ENCODE peak calls at places on chromosomes 12 and 14, in four cellular contexts. X is kidney, P is HFF-Myc, U is lower lobe of right lung. Z is an unnamed sample.

GRCh38 chr12:122021822-122022392 is at the start of gene BCL7A:
- DNase-seq in U (peak), P (no peak), X (peak), Z (peak)

GRCh38 chr12:28558232-28558631 is 368.0 kb downstream of the CCDC91 start:
- DNase-seq in X (no peak), P (no peak), U (no peak), Z (no peak)

GRCh38 chr12:49030119-49030518 is 11.5 kb upstream of the PRKAG1 start:
- DNase-seq in U (no peak), P (no peak), X (peak), Z (no peak)

GRCh38 chr12:116520801-116521471 is 38.2 kb upstream of the MAP1LC3B2 start:
- DNase-seq in P (no peak), U (no peak), X (peak), Z (peak)

GRCh38 chr14:106547735-106548550 is 1021.6 kb downstream of the TMEM121 start:
- DNase-seq in U (no peak), X (no peak), P (no peak), Z (no peak)

GRCh38 chr14:96905825-96906224 is 108.6 kb downstream of the VRK1 start:
- DNase-seq in P (no peak), X (no peak), U (no peak), Z (no peak)

GRCh38 chr12:89216141-89216952 is 136.0 kb downstream of the DUSP6 start:
- DNase-seq in P (no peak), U (no peak), X (no peak), Z (no peak)

GRCh38 chr12:120534203-120534702 is at the start of gene RNF10:
- DNase-seq in P (peak), X (peak), U (peak), Z (peak)

GRCh38 chr12:48865441-48866290 is at the start of gene RND1:
- DNase-seq in U (peak), X (peak), P (peak), Z (peak)

GRCh38 chr12:79769189-79769859 is 78.6 kb upstream of the PAWR start:
- DNase-seq in U (no peak), P (no peak), X (no peak), Z (no peak)

GRCh38 chr14:85549697-85550096 is 19.8 kb downstream of the FLRT2 start:
- DNase-seq in P (no peak), U (no peak), X (no peak), Z (no peak)

GRCh38 chr14:101654051-101654450 is 92.8 kb downstream of the DIO3 start:
- DNase-seq in X (no peak), P (no peak), U (no peak), Z (no peak)

GRCh38 chr14:92922155-92922735 is 705 bp upstream of the CHGA start:
- DNase-seq in U (no peak), X (no peak), P (no peak), Z (no peak)

GRCh38 chr12:29041621-29042020 is 107.5 kb upstream of the FAR2 start:
- DNase-seq in U (no peak), P (peak), X (no peak), Z (peak)

GRCh38 chr14:22532345-22533056 is 56.5 kb downstream of the DAD1 start:
- DNase-seq in P (no peak), X (no peak), U (no peak), Z (no peak)

GRCh38 chr12:108721824-108722223 is 9.5 kb downstream of the CORO1C start:
- DNase-seq in U (no peak), P (no peak), X (no peak), Z (no peak)

GRCh38 chr12:24742378-24742777 is 206.5 kb downstream of the BCAT1 start:
- DNase-seq in U (no peak), X (no peak), P (no peak), Z (no peak)

GRCh38 chr14:91108941-91109611 is 4.8 kb upstream of the DGLUCY start:
- DNase-seq in P (no peak), X (peak), U (peak), Z (no peak)

GRCh38 chr14:104183796-104184195 is 45.4 kb downstream of the KIF26A start:
- DNase-seq in X (no peak), U (no peak), P (no peak), Z (no peak)

GRCh38 chr14:35215110-35215872 is 76.9 kb upstream of the PSMA6 start:
- DNase-seq in P (peak), X (no peak), U (no peak), Z (peak)

GRCh38 chr12:105993766-105994165 is 145.0 kb downstream of the NUAK1 start:
- DNase-seq in P (no peak), X (no peak), U (no peak), Z (no peak)

GRCh38 chr14:54577977-54578376 is 11.0 kb downstream of the SAMD4A start:
- DNase-seq in P (no peak), U (no peak), X (no peak), Z (no peak)

GRCh38 chr14:100330396-100330931 is 7.3 kb downstream of the SLC25A47 start:
- DNase-seq in P (no peak), X (peak), U (no peak), Z (no peak)

GRCh38 chr12:104571328-104571727 is 114.6 kb downstream of the CHST11 start:
- DNase-seq in U (no peak), P (no peak), X (no peak), Z (no peak)

GRCh38 chr12:100539209-100539608 is 34.3 kb upstream of the GAS2L3 start:
- DNase-seq in P (no peak), X (no peak), U (no peak), Z (no peak)

GRCh38 chr12:57118711-57119271 is 7.6 kb upstream of the STAT6 start:
- DNase-seq in U (no peak), P (no peak), X (no peak), Z (no peak)

GRCh38 chr14:63467440-63468072 is 75.6 kb downstream of the PPP2R5E start:
- DNase-seq in U (no peak), P (no peak), X (no peak), Z (no peak)

GRCh38 chr12:77928078-77928477 is 97.4 kb downstream of the NAV3 start:
- DNase-seq in U (no peak), P (no peak), X (no peak), Z (no peak)

GRCh38 chr12:77932216-77932615 is 101.5 kb downstream of the NAV3 start:
- DNase-seq in X (no peak), P (no peak), U (no peak), Z (no peak)
- TF ChIP-seq CTCF in X (no peak), P (peak), U (no peak), Z (peak)

DNA sequence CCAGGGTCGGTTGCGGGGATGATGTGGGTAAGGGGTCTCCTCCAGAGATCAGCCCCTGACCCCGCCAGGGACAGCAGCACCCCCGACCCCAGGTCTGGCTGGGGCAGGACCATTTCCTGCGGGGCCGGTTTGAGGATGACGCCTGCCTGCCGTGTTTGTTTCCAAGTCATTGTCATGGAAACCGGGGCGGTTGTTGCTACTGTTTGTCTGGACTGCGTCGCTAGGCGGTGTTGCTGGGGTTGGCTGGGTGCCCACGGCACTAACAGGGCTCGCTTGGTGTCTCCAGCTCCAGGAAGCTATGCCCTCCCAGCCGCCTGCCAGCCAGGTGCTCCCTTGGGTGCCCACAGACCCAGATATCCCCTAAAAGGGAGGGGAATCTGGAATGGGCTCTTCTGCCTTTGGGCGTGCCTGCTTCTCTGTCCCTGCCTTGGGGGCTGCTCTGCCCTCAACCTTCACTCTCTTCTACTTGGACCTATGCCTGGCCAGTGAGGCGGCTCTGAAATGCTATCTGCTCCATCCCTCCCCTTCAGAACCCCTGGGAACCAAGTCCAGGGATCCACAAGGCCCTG is 4.7 kb upstream of the CRIP1 start:
- DNase-seq in U (peak), X (peak), P (peak), Z (peak)
- H3K4me3 ChIP-seq in U (peak), X (no peak), P (peak), Z (peak)

GRCh38 chr12:52566847-52567291 is 6.8 kb downstream of the KRT74 start:
- DNase-seq in P (no peak), U (no peak), X (no peak), Z (no peak)

GRCh38 chr12:52557481-52557880 is 4.5 kb upstream of the KRT71 start:
- DNase-seq in U (no peak), X (no peak), P (no peak), Z (no peak)

GRCh38 chr12:52564582-52564981 is 9.1 kb downstream of the KRT74 start:
- DNase-seq in X (no peak), U (no peak), P (no peak), Z (no peak)

GRCh38 chr12:52559979-52560378 is 7.0 kb upstream of the KRT71 start:
- DNase-seq in U (no peak), P (no peak), X (no peak), Z (no peak)

GRCh38 chr12:52561880-52562449 is 9.0 kb upstream of the KRT71 start:
- DNase-seq in P (no peak), X (no peak), U (no peak), Z (no peak)
- TF ChIP-seq CTCF in P (peak), X (no peak), U (no peak), Z (peak)

GRCh38 chr14:52054678-52055077 is 14.2 kb downstream of the NID2 start:
- DNase-seq in U (no peak), X (no peak), P (no peak), Z (no peak)

GRCh38 chr14:52051251-52051650 is 17.6 kb downstream of the NID2 start:
- DNase-seq in U (no peak), P (no peak), X (no peak), Z (no peak)

GRCh38 chr14:52051861-52052260 is 17.0 kb downstream of the NID2 start:
- DNase-seq in X (no peak), U (no peak), P (no peak), Z (no peak)

GRCh38 chr14:52052289-52052943 is 16.4 kb downstream of the NID2 start:
- DNase-seq in X (no peak), U (no peak), P (no peak), Z (peak)

DNA sequence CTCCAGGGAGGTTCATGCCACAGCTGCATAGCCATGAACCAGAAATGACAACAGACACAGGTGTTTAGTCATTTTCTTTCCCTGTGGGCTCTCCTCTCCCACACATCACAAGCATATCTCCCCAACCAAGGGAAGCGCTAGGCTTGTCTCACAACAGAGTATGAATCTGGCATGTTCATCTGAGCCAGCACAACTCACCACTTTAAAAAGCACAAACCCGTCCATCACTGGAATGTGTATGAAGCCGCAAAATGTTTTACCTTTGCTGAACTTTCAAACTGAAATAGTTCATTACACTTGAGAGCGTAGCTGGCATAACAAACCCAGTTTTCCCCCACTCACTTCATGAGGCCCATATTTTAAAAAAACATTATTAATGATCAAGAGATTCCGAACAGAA is 15.9 kb downstream of the NID2 start:
- DNase-seq in X (no peak), P (no peak), U (no peak), Z (no peak)
- H3K4me3 ChIP-seq in X (no peak), P (no peak), U (no peak), Z (no peak)

DNA sequence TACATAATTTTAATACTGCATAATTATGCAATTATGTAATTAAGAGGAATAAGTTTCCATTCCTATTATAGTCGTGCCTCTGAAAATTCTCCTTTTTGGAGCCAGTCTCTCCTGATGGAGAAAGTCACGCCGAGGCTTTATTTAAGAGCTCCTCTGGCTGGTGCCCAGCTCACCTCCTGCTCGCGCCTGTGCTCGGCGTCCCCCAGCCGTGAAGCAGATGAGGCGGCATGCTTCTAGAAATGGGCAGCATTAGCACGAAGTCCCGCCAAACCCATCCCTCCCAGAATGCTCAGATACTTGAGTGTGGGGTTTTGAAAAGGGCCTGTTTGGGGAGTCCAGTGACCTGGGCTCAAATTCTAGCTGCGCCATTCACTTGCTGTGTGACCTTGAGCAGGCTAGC is 153.0 kb downstream of the PHETA1 start:
- DNase-seq in X (no peak), U (no peak), P (no peak), Z (no peak)
- TF ChIP-seq CTCF in X (no peak), U (no peak), P (no peak), Z (no peak)

GRCh38 chr12:94304012-94304411 is 155.6 kb downstream of the PLXNC1 start:
- DNase-seq in X (no peak), U (no peak), P (no peak), Z (no peak)
- H3K4me3 ChIP-seq in X (no peak), U (no peak), P (no peak), Z (no peak)

GRCh38 chr12:30795660-30796507 is 41.1 kb upstream of the CAPRIN2 start:
- DNase-seq in U (peak), P (no peak), X (peak), Z (no peak)
- TF ChIP-seq CTCF in U (no peak), P (no peak), X (no peak), Z (peak)

DNA sequence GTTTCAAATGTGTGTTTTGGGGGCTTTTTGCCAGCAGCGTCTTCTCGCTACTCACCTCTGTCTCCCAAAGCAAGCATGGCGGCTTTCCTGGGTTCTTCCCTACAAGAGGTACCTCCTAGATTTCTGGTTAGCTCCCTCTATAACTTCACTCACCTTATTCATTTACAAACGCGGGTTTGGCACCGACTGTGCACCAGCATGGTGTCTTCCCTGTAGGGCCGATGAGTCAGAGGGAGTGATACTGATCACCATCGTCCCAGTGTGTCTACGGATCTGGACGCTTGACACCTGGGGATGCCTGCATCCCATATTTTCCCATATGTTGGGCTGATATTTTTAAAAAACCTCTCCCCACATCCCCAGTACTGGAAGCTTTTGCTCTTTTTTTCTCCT is 8.0 kb upstream of the SERPINA12 start:
- DNase-seq in X (no peak), P (no peak), U (no peak), Z (no peak)
- H3K4me3 ChIP-seq in X (no peak), P (no peak), U (no peak), Z (no peak)

Z was measured in AG09309.